ENCODE peak calls at places on chromosomes 13 and 19, in five cellular contexts. G is H9, C is H1, V is IMR-90, R is mesenchymal stem cell. F is an unnamed sample.

GRCh38 chr13:68304287-68304893 is 1074.3 kb upstream of the PCDH9 start:
- DNase-seq in R (peak; percentile 40), C (no peak), G (no peak), V (no peak), F (peak; percentile 38)

GRCh38 chr19:461664-462551 is 1.1 kb upstream of the SHC2 start:
- DNase-seq in R (peak; percentile 17), G (peak; percentile 73), V (no peak), C (peak; percentile 77), F (peak; percentile 63)

GRCh38 chr19:3194703-3195087 is 9.0 kb downstream of the NCLN start:
- DNase-seq in G (no peak), R (no peak), V (no peak), C (no peak), F (no peak)

GRCh38 chr13:106276876-106277275 is 258.6 kb downstream of the EFNB2 start:
- DNase-seq in G (no peak), V (peak; percentile 32), R (no peak), C (no peak), F (no peak)

GRCh38 chr19:13267889-13268288 is 117.7 kb downstream of the IER2 start:
- DNase-seq in G (no peak), V (peak; percentile 51), C (no peak), R (no peak), F (no peak)

GRCh38 chr13:96091164-96091931 is 1.4 kb downstream of the HS6ST3 start:
- DNase-seq in V (no peak), R (no peak), C (peak; percentile 72), G (peak; percentile 64), F (peak; percentile 46)

GRCh38 chr19:49930483-49931011 is 1.2 kb upstream of the NUP62 start:
- DNase-seq in V (no peak), R (peak; percentile 12), C (peak; percentile 67), G (peak; percentile 76), F (peak; percentile 40)

GRCh38 chr13:27857271-27857670 is 62.5 kb upstream of the PDX1 start:
- DNase-seq in V (no peak), G (no peak), C (no peak), R (no peak), F (no peak)

GRCh38 chr19:58356236-58356970 is 3.1 kb upstream of the A1BG start:
- DNase-seq in V (peak; percentile 43), C (no peak), G (no peak), R (no peak), F (no peak)

GRCh38 chr13:31045621-31046081 is 113.2 kb downstream of the TEX26 start:
- DNase-seq in R (peak; percentile 100), V (peak; percentile 97), C (no peak), G (no peak), F (peak; percentile 90)

GRCh38 chr19:19459707-19460251 is 54.3 kb downstream of the GATAD2A start:
- DNase-seq in V (peak; percentile 87), G (no peak), C (no peak), R (peak; percentile 89), F (no peak)

GRCh38 chr19:51479531-51480331 is 1.4 kb downstream of the CEACAM18 start:
- DNase-seq in V (no peak), G (no peak), R (no peak), C (no peak), F (no peak)

GRCh38 chr13:77779461-77780272 is 82.2 kb downstream of the SLAIN1 start:
- DNase-seq in V (peak; percentile 74), R (peak; percentile 72), G (no peak), C (no peak), F (peak; percentile 77)

GRCh38 chr19:16367269-16367683 is 42.6 kb downstream of the KLF2 start:
- DNase-seq in V (no peak), C (no peak), R (no peak), G (no peak), F (no peak)

GRCh38 chr13:37617162-37617561 is 18.6 kb upstream of the POSTN start:
- DNase-seq in V (peak; percentile 80), G (no peak), C (no peak), R (peak; percentile 72), F (peak; percentile 90)

GRCh38 chr13:45833663-45834062 is 17.9 kb downstream of the SIAH3 start:
- DNase-seq in G (no peak), R (peak; percentile 47), C (peak; percentile 19), V (peak; percentile 7), F (no peak)

GRCh38 chr13:37701972-37702371 is 103.4 kb upstream of the POSTN start:
- DNase-seq in V (peak; percentile 99), G (no peak), C (no peak), R (peak; percentile 96), F (peak; percentile 50)

GRCh38 chr19:52722062-52723005 is 12.5 kb downstream of the ZNF611 start:
- DNase-seq in R (peak; percentile 88), G (no peak), C (no peak), V (peak; percentile 93), F (no peak)

GRCh38 chr13:32142956-32143375 is 111.4 kb downstream of the FRY start:
- DNase-seq in V (peak; percentile 52), C (no peak), G (peak; percentile 60), R (peak; percentile 34), F (peak; percentile 90)

GRCh38 chr13:98105929-98106336 is 37.0 kb upstream of the FARP1 start:
- DNase-seq in G (no peak), V (peak; percentile 59), R (peak; percentile 89), C (no peak), F (no peak)

GRCh38 chr13:113854238-113855011 is 9.5 kb downstream of the GAS6 start:
- DNase-seq in V (peak; percentile 81), R (peak; percentile 82), C (peak; percentile 49), G (peak; percentile 29), F (no peak)

GRCh38 chr19:8641908-8642547 is 11.6 kb downstream of the NFILZ start:
- DNase-seq in C (no peak), V (peak; percentile 65), G (no peak), R (peak; percentile 66), F (peak; percentile 67)

GRCh38 chr13:111247552-111247951 is 72.9 kb upstream of the TEX29 start:
- DNase-seq in R (no peak), C (peak; percentile 17), V (no peak), G (no peak), F (no peak)

GRCh38 chr19:40717880-40718773 is 1.2 kb downstream of the ITPKC start:
- DNase-seq in V (peak; percentile 15), G (peak; percentile 38), C (no peak), R (peak; percentile 46), F (peak; percentile 61)

GRCh38 chr13:78875792-78876580 is 217.0 kb upstream of the OBI1 start:
- DNase-seq in V (no peak), R (no peak), C (peak; percentile 59), G (peak; percentile 75), F (peak; percentile 64)

GRCh38 chr19:58386166-58386575 is 898 bp upstream of the RPS5 start:
- DNase-seq in R (no peak), V (no peak), G (peak; percentile 25), C (no peak), F (no peak)

GRCh38 chr13:54033323-54033861 is 1004.8 kb downstream of the OLFM4 start:
- DNase-seq in V (no peak), C (no peak), G (no peak), R (no peak), F (peak; percentile 19)

GRCh38 chr13:54029226-54029625 is 1000.6 kb downstream of the OLFM4 start:
- DNase-seq in R (peak; percentile 54), G (no peak), V (no peak), C (no peak), F (peak; percentile 85)

GRCh38 chr13:54034047-54034446 is 1005.4 kb downstream of the OLFM4 start:
- DNase-seq in V (no peak), R (no peak), G (no peak), C (no peak), F (no peak)

GRCh38 chr13:54029720-54030119 is 1001.1 kb downstream of the OLFM4 start:
- DNase-seq in C (no peak), G (no peak), R (no peak), V (no peak), F (peak; percentile 4)
- H2BK120ac ChIP-seq in C (no peak overlapping the region), G (no peak overlapping the region), R (no peak overlapping the region), V (no peak overlapping the region), F (no peak overlapping the region)

DNA sequence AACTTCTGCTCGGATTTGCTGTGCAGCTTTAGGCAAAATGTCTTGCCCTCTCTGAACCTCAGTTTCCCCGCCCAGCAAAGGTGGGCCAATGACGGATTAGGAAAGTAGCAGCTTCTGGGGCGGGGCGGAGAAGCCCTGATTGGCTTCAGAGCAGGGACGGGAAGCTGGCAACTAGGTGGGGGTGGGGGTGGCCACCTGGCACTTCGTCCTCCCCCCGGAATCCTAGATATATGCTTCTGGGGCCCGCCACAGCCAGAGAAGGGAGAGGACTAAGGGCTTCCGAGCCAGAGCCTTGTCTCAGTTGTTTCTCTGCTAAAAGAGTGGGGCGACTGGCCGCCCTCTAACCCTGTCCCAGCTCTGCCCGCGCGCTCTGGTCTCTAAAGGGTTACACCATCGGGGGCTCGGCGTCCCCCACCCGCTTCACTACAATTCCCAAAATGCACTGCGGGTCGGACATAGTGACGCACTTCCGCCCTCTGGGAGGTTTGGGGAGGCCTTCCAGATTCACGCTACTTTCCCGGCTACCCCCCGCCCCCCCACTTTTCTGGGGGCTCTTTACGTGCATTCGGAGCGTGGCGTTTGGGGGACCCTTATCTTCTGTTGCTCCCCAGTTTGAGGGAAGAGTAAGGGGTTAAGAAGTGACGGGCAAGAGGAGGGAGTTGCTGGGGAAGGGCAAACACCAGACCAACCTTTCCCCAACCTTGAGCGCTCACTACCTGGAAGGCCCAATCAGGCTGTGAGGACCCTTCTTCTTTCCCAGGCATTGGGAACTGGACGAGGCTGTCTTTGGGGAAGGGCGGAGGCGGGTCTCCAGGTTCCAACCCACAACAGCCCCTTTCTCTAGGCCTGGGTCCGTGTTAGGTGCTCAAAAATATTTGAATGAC is 728 bp upstream of the IRF2BP1 start:
- DNase-seq in V (peak; percentile 92), C (peak; percentile 93), G (peak; percentile 93), R (peak; percentile 97), F (peak; percentile 97)
- H2BK120ac ChIP-seq in V (peak overlapping the region; percentile 75), C (no peak overlapping the region), G (no peak overlapping the region), R (peak overlapping the region; percentile 54), F (no peak overlapping the region)

GRCh38 chr13:90068658-90069057 is 1278.8 kb upstream of the MIR17HG start:
- DNase-seq in C (no peak), R (no peak), G (no peak), V (no peak), F (no peak)
- H2BK120ac ChIP-seq in C (no peak overlapping the region), R (no peak overlapping the region), G (no peak overlapping the region), V (no peak overlapping the region), F (no peak overlapping the region)

GRCh38 chr13:92303428-92303827 is 905.0 kb downstream of the GPC5 start:
- DNase-seq in V (peak; percentile 48), G (no peak), R (peak; percentile 45), C (no peak), F (no peak)

DNA sequence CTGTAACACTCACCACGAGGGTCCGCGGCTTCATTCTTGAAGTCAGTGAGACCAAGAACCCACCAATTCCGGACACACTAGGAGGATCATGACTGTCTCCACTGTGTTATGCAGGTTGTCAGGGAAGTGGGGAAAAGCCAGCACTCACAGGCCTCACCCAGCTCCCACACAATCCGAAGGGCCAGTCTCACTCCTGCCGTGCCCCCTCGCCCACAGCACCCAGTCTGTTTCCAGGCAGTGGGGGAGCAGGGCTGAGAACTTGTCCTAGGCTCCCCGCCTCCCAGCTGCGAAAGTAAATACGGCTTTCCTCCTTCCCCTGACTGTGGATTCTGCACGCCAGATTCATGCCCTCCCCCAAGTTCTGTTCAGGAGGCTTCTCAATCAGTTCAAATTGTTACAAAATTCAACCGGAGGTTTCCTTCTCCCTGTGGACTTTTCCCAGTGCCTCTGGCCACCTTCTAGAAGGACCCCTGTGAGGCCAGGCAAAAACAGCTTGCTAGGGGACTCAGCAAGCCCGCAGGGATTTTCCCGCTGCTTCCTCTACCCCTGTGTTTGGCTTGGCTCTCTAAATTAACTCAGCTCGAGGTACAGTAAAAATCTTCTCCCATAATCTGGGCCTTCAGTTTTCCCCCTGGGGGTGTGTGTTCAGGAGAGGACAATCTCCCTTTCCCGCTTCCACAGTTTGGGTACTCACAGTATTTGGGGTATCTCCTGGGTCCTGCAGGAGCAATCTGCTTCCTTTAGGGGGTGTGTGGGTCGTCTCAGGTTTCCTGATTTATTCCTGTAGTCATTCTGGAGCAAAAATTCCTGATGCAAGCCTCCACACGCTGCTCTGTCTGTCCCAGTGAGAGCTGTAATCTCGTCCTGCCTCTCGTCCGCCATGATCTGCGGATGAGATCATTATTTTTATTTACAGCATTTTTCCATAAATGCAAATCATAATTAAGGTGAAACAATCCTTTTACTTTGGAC is 899.8 kb downstream of the GPC5 start:
- DNase-seq in G (peak; percentile 43), C (peak; percentile 48), V (no peak), R (no peak), F (peak; percentile 49)
- H2BK120ac ChIP-seq in G (no peak overlapping the region), C (no peak overlapping the region), V (no peak overlapping the region), R (no peak overlapping the region), F (no peak overlapping the region)

F was measured in mesendoderm.